ENCODE peak calls at places on chromosomes 7 and 10, in nine cellular contexts. One of them, this sample, is unnamed.

GRCh38 chr7:150951521-150951920 is 26.6 kb downstream of the KCNH2 start:
- DNase-seq in WTC11: no peak
- DNase-seq in dorsolateral prefrontal cortex: no peak
- DNase-seq in cardiac fibroblast: no peak
- DNase-seq in A549: no peak
- DNase-seq in ovary: peak; percentile 15
- DNase-seq in AG04449: no peak
- DNase-seq in CD4-positive, alpha-beta T cell: no peak
- DNase-seq in MCF 10A: no peak
- DNase-seq in this sample: no peak

GRCh38 chr10:132076578-132077081 is 10.9 kb downstream of the JAKMIP3 start:
- DNase-seq in CD4-positive, alpha-beta T cell: no peak
- DNase-seq in dorsolateral prefrontal cortex: no peak
- DNase-seq in A549: no peak
- DNase-seq in MCF 10A: no peak
- DNase-seq in cardiac fibroblast: no peak
- DNase-seq in ovary: no peak
- DNase-seq in WTC11: no peak
- DNase-seq in AG04449: no peak
- DNase-seq in this sample: no peak

GRCh38 chr10:14545827-14546226 is 215.1 kb upstream of the FRMD4A start:
- DNase-seq in MCF 10A: no peak
- DNase-seq in A549: no peak
- DNase-seq in WTC11: no peak
- DNase-seq in cardiac fibroblast: peak; percentile 52
- DNase-seq in dorsolateral prefrontal cortex: no peak
- DNase-seq in ovary: no peak
- DNase-seq in AG04449: peak; percentile 17
- DNase-seq in CD4-positive, alpha-beta T cell: no peak
- DNase-seq in this sample: no peak

GRCh38 chr7:105718511-105718925 is 137.2 kb upstream of the EFCAB10 start:
- DNase-seq in MCF 10A: peak; percentile 4
- DNase-seq in ovary: no peak
- DNase-seq in AG04449: no peak
- DNase-seq in A549: no peak
- DNase-seq in CD4-positive, alpha-beta T cell: no peak
- DNase-seq in WTC11: no peak
- DNase-seq in dorsolateral prefrontal cortex: no peak
- DNase-seq in cardiac fibroblast: no peak
- DNase-seq in this sample: no peak

GRCh38 chr10:112367516-112367915 is 6.4 kb upstream of the ACSL5 start:
- DNase-seq in cardiac fibroblast: no peak
- DNase-seq in A549: no peak
- DNase-seq in CD4-positive, alpha-beta T cell: no peak
- DNase-seq in ovary: no peak
- DNase-seq in MCF 10A: no peak
- DNase-seq in AG04449: no peak
- DNase-seq in WTC11: no peak
- DNase-seq in dorsolateral prefrontal cortex: no peak
- DNase-seq in this sample: no peak

GRCh38 chr10:114684085-114684821 is 26.2 kb upstream of the ABLIM1 start:
- DNase-seq in ovary: no peak
- DNase-seq in WTC11: no peak
- DNase-seq in cardiac fibroblast: peak; percentile 72
- DNase-seq in MCF 10A: peak; percentile 74
- DNase-seq in CD4-positive, alpha-beta T cell: no peak
- DNase-seq in A549: peak; percentile 69
- DNase-seq in dorsolateral prefrontal cortex: no peak
- DNase-seq in AG04449: no peak
- DNase-seq in this sample: no peak

GRCh38 chr7:28433604-28434254 is 21.4 kb downstream of the CREB5 start:
- DNase-seq in dorsolateral prefrontal cortex: no peak
- DNase-seq in A549: no peak
- DNase-seq in CD4-positive, alpha-beta T cell: no peak
- DNase-seq in ovary: no peak
- DNase-seq in AG04449: no peak
- DNase-seq in cardiac fibroblast: peak; percentile 46
- DNase-seq in MCF 10A: peak; percentile 20
- DNase-seq in WTC11: peak; percentile 46
- DNase-seq in this sample: no peak

GRCh38 chr10:124923684-124924083 is 18.2 kb upstream of the ZRANB1 start:
- DNase-seq in A549: no peak
- DNase-seq in AG04449: no peak
- DNase-seq in CD4-positive, alpha-beta T cell: no peak
- DNase-seq in MCF 10A: no peak
- DNase-seq in ovary: no peak
- DNase-seq in dorsolateral prefrontal cortex: no peak
- DNase-seq in cardiac fibroblast: no peak
- DNase-seq in WTC11: no peak
- DNase-seq in this sample: no peak

GRCh38 chr10:14350006-14350405 is 19.3 kb upstream of the FRMD4A start:
- DNase-seq in cardiac fibroblast: no peak
- DNase-seq in WTC11: no peak
- DNase-seq in AG04449: no peak
- DNase-seq in MCF 10A: no peak
- DNase-seq in dorsolateral prefrontal cortex: no peak
- DNase-seq in CD4-positive, alpha-beta T cell: no peak
- DNase-seq in A549: no peak
- DNase-seq in ovary: no peak
- DNase-seq in this sample: no peak

GRCh38 chr7:142323706-142324105 is 65.8 kb upstream of the PRSS58 start:
- DNase-seq in ovary: no peak
- DNase-seq in AG04449: no peak
- DNase-seq in WTC11: peak; percentile 88
- DNase-seq in A549: peak; percentile 17
- DNase-seq in cardiac fibroblast: no peak
- DNase-seq in dorsolateral prefrontal cortex: peak; percentile 63
- DNase-seq in MCF 10A: peak; percentile 57
- DNase-seq in CD4-positive, alpha-beta T cell: no peak
- DNase-seq in this sample: peak; percentile 57

GRCh38 chr7:146539836-146540235 is 423.2 kb downstream of the CNTNAP2 start:
- DNase-seq in WTC11: no peak
- DNase-seq in A549: no peak
- DNase-seq in AG04449: no peak
- DNase-seq in MCF 10A: no peak
- DNase-seq in CD4-positive, alpha-beta T cell: no peak
- DNase-seq in ovary: no peak
- DNase-seq in dorsolateral prefrontal cortex: no peak
- DNase-seq in cardiac fibroblast: no peak
- DNase-seq in this sample: no peak

GRCh38 chr7:139231513-139232376 is 708 bp downstream of the UBN2 start:
- DNase-seq in AG04449: no peak
- DNase-seq in MCF 10A: peak; percentile 56
- DNase-seq in CD4-positive, alpha-beta T cell: peak; percentile 7
- DNase-seq in ovary: peak; percentile 47
- DNase-seq in cardiac fibroblast: peak; percentile 35
- DNase-seq in dorsolateral prefrontal cortex: peak; percentile 32
- DNase-seq in A549: peak; percentile 11
- DNase-seq in WTC11: peak; percentile 36
- DNase-seq in this sample: peak; percentile 14

GRCh38 chr10:122170802-122171201 is 100.3 kb upstream of the BTBD16 start:
- DNase-seq in CD4-positive, alpha-beta T cell: no peak
- DNase-seq in WTC11: no peak
- DNase-seq in cardiac fibroblast: no peak
- DNase-seq in A549: no peak
- DNase-seq in MCF 10A: no peak
- DNase-seq in ovary: no peak
- DNase-seq in AG04449: no peak
- DNase-seq in dorsolateral prefrontal cortex: no peak
- DNase-seq in this sample: no peak

GRCh38 chr10:712089-712488 is 22.6 kb upstream of the DIP2C start:
- DNase-seq in CD4-positive, alpha-beta T cell: no peak
- DNase-seq in cardiac fibroblast: no peak
- DNase-seq in A549: no peak
- DNase-seq in MCF 10A: peak; percentile 51
- DNase-seq in AG04449: no peak
- DNase-seq in ovary: no peak
- DNase-seq in dorsolateral prefrontal cortex: no peak
- DNase-seq in WTC11: no peak
- DNase-seq in this sample: no peak

GRCh38 chr10:79390551-79391229 is 43.4 kb downstream of the PPIF start:
- DNase-seq in MCF 10A: no peak
- DNase-seq in CD4-positive, alpha-beta T cell: no peak
- DNase-seq in AG04449: no peak
- DNase-seq in dorsolateral prefrontal cortex: peak; percentile 12
- DNase-seq in cardiac fibroblast: no peak
- DNase-seq in A549: no peak
- DNase-seq in ovary: peak; percentile 69
- DNase-seq in WTC11: peak; percentile 10
- DNase-seq in this sample: no peak

GRCh38 chr10:101767966-101768790 is 7.7 kb downstream of the FGF8 start:
- DNase-seq in CD4-positive, alpha-beta T cell: no peak
- DNase-seq in ovary: no peak
- DNase-seq in AG04449: no peak
- DNase-seq in MCF 10A: no peak
- DNase-seq in cardiac fibroblast: no peak
- DNase-seq in A549: no peak
- DNase-seq in dorsolateral prefrontal cortex: no peak
- DNase-seq in WTC11: no peak
- DNase-seq in this sample: no peak

GRCh38 chr10:63227207-63227895 is 94.2 kb downstream of the NRBF2 start:
- DNase-seq in CD4-positive, alpha-beta T cell: no peak
- DNase-seq in cardiac fibroblast: no peak
- DNase-seq in dorsolateral prefrontal cortex: no peak
- DNase-seq in AG04449: no peak
- DNase-seq in A549: no peak
- DNase-seq in WTC11: no peak
- DNase-seq in ovary: no peak
- DNase-seq in MCF 10A: no peak
- DNase-seq in this sample: no peak

GRCh38 chr7:96740130-96740529 is 30.5 kb upstream of the SEM1 start:
- DNase-seq in A549: no peak
- DNase-seq in cardiac fibroblast: no peak
- DNase-seq in MCF 10A: no peak
- DNase-seq in AG04449: no peak
- DNase-seq in ovary: no peak
- DNase-seq in dorsolateral prefrontal cortex: no peak
- DNase-seq in WTC11: no peak
- DNase-seq in CD4-positive, alpha-beta T cell: no peak
- DNase-seq in this sample: no peak

GRCh38 chr7:96737545-96738050 is 28.0 kb upstream of the SEM1 start:
- DNase-seq in CD4-positive, alpha-beta T cell: no peak
- DNase-seq in WTC11: no peak
- DNase-seq in AG04449: no peak
- DNase-seq in A549: no peak
- DNase-seq in cardiac fibroblast: no peak
- DNase-seq in MCF 10A: no peak
- DNase-seq in ovary: no peak
- DNase-seq in dorsolateral prefrontal cortex: no peak
- DNase-seq in this sample: no peak

GRCh38 chr7:96739167-96739566 is 29.5 kb upstream of the SEM1 start:
- DNase-seq in dorsolateral prefrontal cortex: no peak
- DNase-seq in CD4-positive, alpha-beta T cell: no peak
- DNase-seq in cardiac fibroblast: no peak
- DNase-seq in WTC11: no peak
- DNase-seq in MCF 10A: no peak
- DNase-seq in AG04449: no peak
- DNase-seq in A549: no peak
- DNase-seq in ovary: no peak
- DNase-seq in this sample: no peak

GRCh38 chr7:96739609-96740008 is 30.0 kb upstream of the SEM1 start:
- DNase-seq in dorsolateral prefrontal cortex: no peak
- DNase-seq in ovary: no peak
- DNase-seq in CD4-positive, alpha-beta T cell: no peak
- DNase-seq in A549: no peak
- DNase-seq in cardiac fibroblast: no peak
- DNase-seq in AG04449: no peak
- DNase-seq in WTC11: no peak
- DNase-seq in MCF 10A: no peak
- DNase-seq in this sample: no peak

GRCh38 chr7:96738705-96739104 is 29.1 kb upstream of the SEM1 start:
- DNase-seq in MCF 10A: no peak
- DNase-seq in dorsolateral prefrontal cortex: no peak
- DNase-seq in CD4-positive, alpha-beta T cell: no peak
- DNase-seq in ovary: no peak
- DNase-seq in A549: no peak
- DNase-seq in cardiac fibroblast: no peak
- DNase-seq in WTC11: no peak
- DNase-seq in AG04449: no peak
- DNase-seq in this sample: no peak
- TF ChIP-seq CTCF in MCF 10A: no peak
- TF ChIP-seq CTCF in dorsolateral prefrontal cortex: no peak
- TF ChIP-seq CTCF in CD4-positive, alpha-beta T cell: no peak
- TF ChIP-seq CTCF in ovary: no peak
- TF ChIP-seq CTCF in A549: no peak
- TF ChIP-seq CTCF in cardiac fibroblast: no peak
- TF ChIP-seq CTCF in WTC11: no peak
- TF ChIP-seq CTCF in AG04449: no peak
- TF ChIP-seq CTCF in this sample: no peak

GRCh38 chr7:113289140-113289740 is 170.9 kb upstream of the SMIM30 start:
- DNase-seq in AG04449: no peak
- DNase-seq in dorsolateral prefrontal cortex: peak; percentile 20
- DNase-seq in WTC11: no peak
- DNase-seq in A549: no peak
- DNase-seq in cardiac fibroblast: peak; percentile 50
- DNase-seq in MCF 10A: peak; percentile 64
- DNase-seq in ovary: no peak
- DNase-seq in CD4-positive, alpha-beta T cell: no peak
- DNase-seq in this sample: no peak
- TF ChIP-seq CTCF in AG04449: peak; percentile 58
- TF ChIP-seq CTCF in dorsolateral prefrontal cortex: peak; percentile 47
- TF ChIP-seq CTCF in WTC11: no peak
- TF ChIP-seq CTCF in A549: no peak
- TF ChIP-seq CTCF in cardiac fibroblast: peak; percentile 64
- TF ChIP-seq CTCF in MCF 10A: peak; percentile 68
- TF ChIP-seq CTCF in ovary: no peak
- TF ChIP-seq CTCF in CD4-positive, alpha-beta T cell: no peak
- TF ChIP-seq CTCF in this sample: peak; percentile 58

DNA sequence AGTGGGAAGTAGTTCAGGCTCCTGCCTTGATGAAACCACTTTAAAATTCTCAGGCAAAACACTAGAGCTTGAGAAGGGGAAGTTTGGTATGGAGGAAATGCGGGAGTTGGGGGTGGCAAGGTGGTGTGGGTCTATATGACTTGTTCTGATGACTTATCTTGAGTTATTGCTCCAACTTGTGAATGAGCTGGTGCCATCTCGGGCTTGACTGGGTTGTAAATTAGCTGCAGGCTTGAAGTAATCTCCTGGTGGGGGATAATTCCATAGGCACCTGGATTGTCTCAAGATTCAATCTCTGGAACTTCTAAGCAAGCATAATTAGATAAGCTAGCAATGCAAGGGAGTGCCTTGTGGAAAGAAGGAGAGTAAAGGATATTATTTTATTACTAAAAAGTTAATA is 29.0 kb downstream of the MRPL32 start:
- DNase-seq in WTC11: no peak
- DNase-seq in ovary: no peak
- DNase-seq in AG04449: no peak
- DNase-seq in A549: no peak
- DNase-seq in dorsolateral prefrontal cortex: no peak
- DNase-seq in MCF 10A: no peak
- DNase-seq in CD4-positive, alpha-beta T cell: no peak
- DNase-seq in cardiac fibroblast: no peak
- DNase-seq in this sample: no peak
- TF ChIP-seq CTCF in WTC11: no peak
- TF ChIP-seq CTCF in ovary: no peak
- TF ChIP-seq CTCF in AG04449: no peak
- TF ChIP-seq CTCF in A549: no peak
- TF ChIP-seq CTCF in dorsolateral prefrontal cortex: no peak
- TF ChIP-seq CTCF in MCF 10A: no peak
- TF ChIP-seq CTCF in CD4-positive, alpha-beta T cell: no peak
- TF ChIP-seq CTCF in cardiac fibroblast: no peak
- TF ChIP-seq CTCF in this sample: no peak

GRCh38 chr7:136134503-136134902 is 157.3 kb upstream of the MTPN start:
- DNase-seq in AG04449: no peak
- DNase-seq in CD4-positive, alpha-beta T cell: no peak
- DNase-seq in cardiac fibroblast: no peak
- DNase-seq in MCF 10A: peak; percentile 42
- DNase-seq in A549: no peak
- DNase-seq in WTC11: no peak
- DNase-seq in dorsolateral prefrontal cortex: no peak
- DNase-seq in ovary: no peak
- DNase-seq in this sample: no peak
- TF ChIP-seq CTCF in AG04449: no peak
- TF ChIP-seq CTCF in CD4-positive, alpha-beta T cell: no peak
- TF ChIP-seq CTCF in cardiac fibroblast: no peak
- TF ChIP-seq CTCF in MCF 10A: no peak
- TF ChIP-seq CTCF in A549: no peak
- TF ChIP-seq CTCF in WTC11: no peak
- TF ChIP-seq CTCF in dorsolateral prefrontal cortex: no peak
- TF ChIP-seq CTCF in ovary: no peak
- TF ChIP-seq CTCF in this sample: no peak